ENCODE peak calls at places on chromosomes 7 and 10, in seven cellular contexts. Q is AG09309; D is bronchial epithelial cell; U is stimulated activated CD4-positive, alpha-beta T cell treated with anti-CD3 and anti-CD28 coated beads, Interleukin-15, amount 100 ng/mL, for 24 hours; Y is B cell; L is aorta; M is activated naive CD8-positive, alpha-beta T cell treated with anti-CD3 and anti-CD28 coated beads, Interleukin-2, amount 10 ng/mL, durations not matched to agents 7 days and 5 days. X is an unnamed sample.

GRCh38 chr10:68082815-68083395 is 7.8 kb upstream of the HERC4 start:
- DNase-seq in Q (no peak), D (peak), U (no peak), Y (no peak), L (no peak), M (no peak), X (no peak)

GRCh38 chr7:100069991-100070390 is 11.5 kb downstream of the ZNF3 start:
- DNase-seq in Q (no peak), D (no peak), U (no peak), Y (no peak), L (no peak), M (no peak), X (no peak)

GRCh38 chr10:88952647-88953111 is at the start of gene ACTA2:
- DNase-seq in Q (no peak), D (no peak), U (no peak), Y (no peak), L (peak), M (no peak), X (no peak)

GRCh38 chr7:131250331-131250730 is 77.3 kb upstream of the MKLN1 start:
- DNase-seq in Q (no peak), D (no peak), U (no peak), Y (no peak), L (no peak), M (no peak), X (no peak)

GRCh38 chr7:11835260-11835659 is 3.3 kb upstream of the THSD7A start:
- DNase-seq in Q (no peak), D (peak), U (no peak), Y (no peak), L (no peak), M (no peak), X (no peak)

GRCh38 chr10:4137299-4137698 is 352.3 kb upstream of the KLF6 start:
- DNase-seq in Q (no peak), D (no peak), U (no peak), Y (no peak), L (no peak), M (no peak), X (no peak)

GRCh38 chr7:35988818-35989217 is 164.2 kb upstream of the EEPD1 start:
- DNase-seq in Q (no peak), D (peak), U (no peak), Y (no peak), L (no peak), M (no peak), X (no peak)

GRCh38 chr7:25774675-25775074 is 377.3 kb upstream of the NFE2L3 start:
- DNase-seq in Q (no peak), D (no peak), U (no peak), Y (no peak), L (no peak), M (no peak), X (no peak)

GRCh38 chr7:126163647-126164046 is 1089.1 kb downstream of the GRM8 start:
- DNase-seq in Q (no peak), D (no peak), U (no peak), Y (no peak), L (no peak), M (no peak), X (no peak)

GRCh38 chr7:127803626-127804025 is 151.6 kb downstream of the SND1 start:
- DNase-seq in Q (no peak), D (peak), U (no peak), Y (no peak), L (no peak), M (no peak), X (no peak)

GRCh38 chr10:18666810-18667209 is 7.6 kb downstream of the ARL5B start:
- DNase-seq in Q (no peak), D (peak), U (no peak), Y (no peak), L (no peak), M (no peak), X (no peak)